ENCODE peak calls at places on chromosomes 1 and 21, in seven cellular contexts. One of them, this sample, is unnamed.

GRCh38 chr1:107683198-107683657 is 281.8 kb downstream of the VAV3 start:
- DNase-seq in uterus: no peak
- DNase-seq in CD8-positive, alpha-beta memory T cell: no peak
- DNase-seq in mammary epithelial cell: peak; percentile 60
- DNase-seq in tibial artery: no peak
- DNase-seq in aorta: no peak
- DNase-seq in heart right ventricle: no peak
- DNase-seq in this sample: no peak

GRCh38 chr1:167059045-167059728 is 31.0 kb downstream of the GPA33 start:
- DNase-seq in CD8-positive, alpha-beta memory T cell: peak; percentile 63
- DNase-seq in aorta: peak; percentile 76
- DNase-seq in tibial artery: no peak
- DNase-seq in heart right ventricle: peak; percentile 59
- DNase-seq in mammary epithelial cell: peak; percentile 37
- DNase-seq in uterus: peak; percentile 74
- DNase-seq in this sample: peak; percentile 67

GRCh38 chr1:108816049-108816882 is 40.6 kb downstream of the AKNAD1 start:
- DNase-seq in aorta: peak; percentile 84
- DNase-seq in mammary epithelial cell: peak; percentile 90
- DNase-seq in heart right ventricle: peak; percentile 82
- DNase-seq in uterus: peak; percentile 83
- DNase-seq in tibial artery: peak; percentile 88
- DNase-seq in CD8-positive, alpha-beta memory T cell: no peak
- DNase-seq in this sample: peak; percentile 20

GRCh38 chr1:219629481-219629880 is 16.6 kb upstream of the ZC3H11B start:
- DNase-seq in tibial artery: no peak
- DNase-seq in aorta: no peak
- DNase-seq in CD8-positive, alpha-beta memory T cell: no peak
- DNase-seq in mammary epithelial cell: no peak
- DNase-seq in uterus: no peak
- DNase-seq in heart right ventricle: no peak
- DNase-seq in this sample: no peak

GRCh38 chr1:38114231-38114630 is 67.6 kb upstream of the POU3F1 start:
- DNase-seq in uterus: no peak
- DNase-seq in aorta: peak; percentile 83
- DNase-seq in mammary epithelial cell: no peak
- DNase-seq in heart right ventricle: no peak
- DNase-seq in tibial artery: no peak
- DNase-seq in CD8-positive, alpha-beta memory T cell: no peak
- DNase-seq in this sample: no peak

GRCh38 chr1:184527402-184527801 is 140.6 kb downstream of the C1orf21 start:
- DNase-seq in uterus: no peak
- DNase-seq in tibial artery: no peak
- DNase-seq in aorta: no peak
- DNase-seq in CD8-positive, alpha-beta memory T cell: no peak
- DNase-seq in heart right ventricle: no peak
- DNase-seq in mammary epithelial cell: no peak
- DNase-seq in this sample: no peak

GRCh38 chr1:71706030-71706671 is 576.2 kb downstream of the NEGR1 start:
- DNase-seq in heart right ventricle: no peak
- DNase-seq in uterus: no peak
- DNase-seq in aorta: no peak
- DNase-seq in CD8-positive, alpha-beta memory T cell: no peak
- DNase-seq in mammary epithelial cell: no peak
- DNase-seq in tibial artery: no peak
- DNase-seq in this sample: no peak

GRCh38 chr1:173333581-173333980 is 126.5 kb upstream of the TNFSF4 start:
- DNase-seq in aorta: no peak
- DNase-seq in tibial artery: no peak
- DNase-seq in heart right ventricle: no peak
- DNase-seq in mammary epithelial cell: no peak
- DNase-seq in CD8-positive, alpha-beta memory T cell: no peak
- DNase-seq in uterus: no peak
- DNase-seq in this sample: no peak

GRCh38 chr21:40797881-40798280 is 49.1 kb downstream of the DSCAM start:
- DNase-seq in heart right ventricle: no peak
- DNase-seq in CD8-positive, alpha-beta memory T cell: no peak
- DNase-seq in aorta: no peak
- DNase-seq in tibial artery: no peak
- DNase-seq in mammary epithelial cell: no peak
- DNase-seq in uterus: no peak
- DNase-seq in this sample: no peak

GRCh38 chr21:39673736-39674135 is 61.0 kb downstream of the B3GALT5 start:
- DNase-seq in CD8-positive, alpha-beta memory T cell: no peak
- DNase-seq in mammary epithelial cell: no peak
- DNase-seq in aorta: no peak
- DNase-seq in tibial artery: no peak
- DNase-seq in uterus: no peak
- DNase-seq in heart right ventricle: no peak
- DNase-seq in this sample: no peak

GRCh38 chr1:11860083-11860482 is 1.3 kb upstream of the NPPB start:
- DNase-seq in CD8-positive, alpha-beta memory T cell: no peak
- DNase-seq in heart right ventricle: no peak
- DNase-seq in tibial artery: no peak
- DNase-seq in aorta: no peak
- DNase-seq in uterus: no peak
- DNase-seq in mammary epithelial cell: no peak
- DNase-seq in this sample: no peak

GRCh38 chr1:1399870-1400575 is 888 bp upstream of the CCNL2 start:
- DNase-seq in aorta: no peak
- DNase-seq in mammary epithelial cell: no peak
- DNase-seq in heart right ventricle: no peak
- DNase-seq in tibial artery: no peak
- DNase-seq in uterus: no peak
- DNase-seq in CD8-positive, alpha-beta memory T cell: no peak
- DNase-seq in this sample: no peak

GRCh38 chr1:238370600-238370999 is 479.9 kb upstream of the ZP4 start:
- DNase-seq in uterus: no peak
- DNase-seq in CD8-positive, alpha-beta memory T cell: no peak
- DNase-seq in aorta: no peak
- DNase-seq in mammary epithelial cell: no peak
- DNase-seq in tibial artery: no peak
- DNase-seq in heart right ventricle: no peak
- DNase-seq in this sample: no peak

GRCh38 chr1:150979723-150980056 is 2.4 kb upstream of the ANXA9 start:
- DNase-seq in uterus: no peak
- DNase-seq in heart right ventricle: no peak
- DNase-seq in CD8-positive, alpha-beta memory T cell: no peak
- DNase-seq in tibial artery: no peak
- DNase-seq in mammary epithelial cell: no peak
- DNase-seq in aorta: no peak
- DNase-seq in this sample: no peak

GRCh38 chr1:168637350-168637991 is 61.1 kb downstream of the XCL1 start:
- DNase-seq in CD8-positive, alpha-beta memory T cell: no peak
- DNase-seq in aorta: no peak
- DNase-seq in tibial artery: no peak
- DNase-seq in heart right ventricle: no peak
- DNase-seq in mammary epithelial cell: peak; percentile 39
- DNase-seq in uterus: no peak
- DNase-seq in this sample: peak; percentile 57

DNA sequence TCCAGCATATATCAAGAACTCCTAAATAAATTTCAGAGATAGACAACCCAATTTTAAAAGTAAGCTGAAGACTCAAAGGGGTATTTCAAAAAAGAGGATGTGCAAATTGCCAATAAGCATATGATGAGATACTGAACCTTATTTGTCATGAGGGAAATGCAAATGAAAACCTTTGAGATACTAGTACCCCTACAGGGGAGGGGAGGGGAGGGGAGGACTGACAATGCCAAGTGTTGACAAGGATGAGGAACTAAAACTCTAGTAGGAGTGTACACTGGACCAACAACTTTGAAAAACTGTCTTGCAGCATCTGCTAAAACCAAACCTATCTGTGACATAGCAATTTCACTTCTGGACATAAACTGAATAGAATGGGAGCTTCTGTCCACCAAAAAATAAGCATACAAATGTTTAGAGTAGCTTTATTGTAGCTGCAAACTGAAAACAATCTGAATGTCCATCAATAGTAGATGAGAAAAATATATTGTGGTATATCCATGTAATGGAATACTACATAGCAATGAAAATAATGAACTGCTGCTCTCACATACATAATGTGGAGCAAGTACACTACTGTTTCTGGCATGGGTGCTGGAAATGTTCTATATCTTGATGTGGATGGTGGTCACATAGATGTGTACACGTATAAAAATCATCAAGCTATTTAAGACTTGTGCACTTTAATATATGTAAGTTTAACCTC is 57.2 kb downstream of the CDK18 start:
- DNase-seq in mammary epithelial cell: no peak
- DNase-seq in tibial artery: no peak
- DNase-seq in aorta: no peak
- DNase-seq in uterus: no peak
- DNase-seq in heart right ventricle: no peak
- DNase-seq in CD8-positive, alpha-beta memory T cell: no peak
- DNase-seq in this sample: no peak
- H3K9me3 ChIP-seq in mammary epithelial cell: no peaks in the 10 kb centered on the region
- H3K9me3 ChIP-seq in tibial artery: peaks cover 16% of the 10 kb centered on the region
- H3K9me3 ChIP-seq in aorta: peaks cover 2% of the 10 kb centered on the region
- H3K9me3 ChIP-seq in uterus: no peaks in the 10 kb centered on the region
- H3K9me3 ChIP-seq in heart right ventricle: no peaks in the 10 kb centered on the region
- H3K9me3 ChIP-seq in CD8-positive, alpha-beta memory T cell: no peaks in the 10 kb centered on the region
- H3K9me3 ChIP-seq in this sample: no peaks in the 10 kb centered on the region

GRCh38 chr1:200916152-200916551 is 21.5 kb downstream of the INAVA start:
- DNase-seq in CD8-positive, alpha-beta memory T cell: no peak
- DNase-seq in tibial artery: peak; percentile 49
- DNase-seq in mammary epithelial cell: no peak
- DNase-seq in uterus: no peak
- DNase-seq in heart right ventricle: no peak
- DNase-seq in aorta: no peak
- DNase-seq in this sample: peak; percentile 54

GRCh38 chr1:200918006-200918405 is 23.3 kb downstream of the INAVA start:
- DNase-seq in tibial artery: no peak
- DNase-seq in aorta: no peak
- DNase-seq in mammary epithelial cell: no peak
- DNase-seq in heart right ventricle: no peak
- DNase-seq in uterus: no peak
- DNase-seq in CD8-positive, alpha-beta memory T cell: no peak
- DNase-seq in this sample: no peak

GRCh38 chr1:200917291-200917817 is 22.7 kb downstream of the INAVA start:
- DNase-seq in heart right ventricle: peak; percentile 75
- DNase-seq in uterus: no peak
- DNase-seq in tibial artery: peak; percentile 61
- DNase-seq in mammary epithelial cell: peak; percentile 81
- DNase-seq in aorta: no peak
- DNase-seq in CD8-positive, alpha-beta memory T cell: no peak
- DNase-seq in this sample: no peak

GRCh38 chr1:200919386-200919785 is 24.7 kb downstream of the INAVA start:
- DNase-seq in CD8-positive, alpha-beta memory T cell: no peak
- DNase-seq in tibial artery: peak; percentile 31
- DNase-seq in uterus: no peak
- DNase-seq in aorta: no peak
- DNase-seq in heart right ventricle: no peak
- DNase-seq in mammary epithelial cell: no peak
- DNase-seq in this sample: no peak

DNA sequence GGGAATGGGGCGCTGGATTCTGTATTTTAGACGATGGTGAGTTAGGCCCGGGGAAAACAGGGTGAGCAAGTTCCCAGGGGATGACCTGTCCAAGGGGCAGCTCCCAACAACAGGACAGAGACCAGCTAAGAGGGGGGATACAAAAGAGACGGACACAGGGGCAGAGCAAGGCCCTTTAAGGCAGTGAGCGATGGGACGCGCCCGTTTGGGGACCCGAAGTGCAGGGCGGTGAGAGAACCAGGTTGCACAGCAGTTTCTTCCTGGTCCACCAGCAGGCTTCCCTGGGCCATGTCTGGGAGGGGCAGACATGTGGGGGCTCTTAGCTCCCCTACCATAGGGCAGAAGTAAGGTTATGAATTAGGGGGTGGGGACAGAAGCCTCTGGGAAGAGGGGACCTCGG is 22.0 kb downstream of the INAVA start:
- DNase-seq in CD8-positive, alpha-beta memory T cell: no peak
- DNase-seq in heart right ventricle: no peak
- DNase-seq in uterus: no peak
- DNase-seq in aorta: no peak
- DNase-seq in mammary epithelial cell: no peak
- DNase-seq in tibial artery: peak; percentile 56
- DNase-seq in this sample: no peak
- H3K27ac ChIP-seq in CD8-positive, alpha-beta memory T cell: no peak overlapping the region
- H3K27ac ChIP-seq in heart right ventricle: no peak overlapping the region
- H3K27ac ChIP-seq in uterus: no peak overlapping the region
- H3K27ac ChIP-seq in aorta: no peak overlapping the region
- H3K27ac ChIP-seq in mammary epithelial cell: no peak overlapping the region
- H3K27ac ChIP-seq in tibial artery: no peak overlapping the region
- H3K27ac ChIP-seq in this sample: no peak overlapping the region

GRCh38 chr1:156898971-156899657 is 5.6 kb downstream of the PEAR1 start:
- DNase-seq in aorta: no peak
- DNase-seq in CD8-positive, alpha-beta memory T cell: no peak
- DNase-seq in heart right ventricle: no peak
- DNase-seq in tibial artery: no peak
- DNase-seq in mammary epithelial cell: no peak
- DNase-seq in uterus: no peak
- DNase-seq in this sample: no peak

GRCh38 chr1:156900019-156900718 is 6.7 kb downstream of the PEAR1 start:
- DNase-seq in CD8-positive, alpha-beta memory T cell: no peak
- DNase-seq in aorta: no peak
- DNase-seq in heart right ventricle: no peak
- DNase-seq in tibial artery: no peak
- DNase-seq in mammary epithelial cell: no peak
- DNase-seq in uterus: no peak
- DNase-seq in this sample: no peak

GRCh38 chr1:156901590-156901900 is 8.0 kb downstream of the PEAR1 start:
- DNase-seq in uterus: no peak
- DNase-seq in mammary epithelial cell: no peak
- DNase-seq in aorta: no peak
- DNase-seq in CD8-positive, alpha-beta memory T cell: no peak
- DNase-seq in tibial artery: no peak
- DNase-seq in heart right ventricle: no peak
- DNase-seq in this sample: no peak

GRCh38 chr1:156901966-156902922 is 8.7 kb downstream of the PEAR1 start:
- DNase-seq in aorta: no peak
- DNase-seq in tibial artery: no peak
- DNase-seq in mammary epithelial cell: no peak
- DNase-seq in CD8-positive, alpha-beta memory T cell: no peak
- DNase-seq in uterus: no peak
- DNase-seq in heart right ventricle: no peak
- DNase-seq in this sample: no peak

GRCh38 chr1:156900896-156901589 is 7.5 kb downstream of the PEAR1 start:
- DNase-seq in aorta: no peak
- DNase-seq in CD8-positive, alpha-beta memory T cell: no peak
- DNase-seq in mammary epithelial cell: no peak
- DNase-seq in uterus: no peak
- DNase-seq in heart right ventricle: no peak
- DNase-seq in tibial artery: no peak
- DNase-seq in this sample: no peak
- H3K4me3 ChIP-seq in aorta: no peak overlapping the region
- H3K4me3 ChIP-seq in CD8-positive, alpha-beta memory T cell: no peak overlapping the region
- H3K4me3 ChIP-seq in mammary epithelial cell: no peak overlapping the region
- H3K4me3 ChIP-seq in uterus: no peak overlapping the region
- H3K4me3 ChIP-seq in heart right ventricle: peak overlapping the region; percentile 16
- H3K4me3 ChIP-seq in tibial artery: no peak overlapping the region
- H3K4me3 ChIP-seq in this sample: no peak overlapping the region

DNA sequence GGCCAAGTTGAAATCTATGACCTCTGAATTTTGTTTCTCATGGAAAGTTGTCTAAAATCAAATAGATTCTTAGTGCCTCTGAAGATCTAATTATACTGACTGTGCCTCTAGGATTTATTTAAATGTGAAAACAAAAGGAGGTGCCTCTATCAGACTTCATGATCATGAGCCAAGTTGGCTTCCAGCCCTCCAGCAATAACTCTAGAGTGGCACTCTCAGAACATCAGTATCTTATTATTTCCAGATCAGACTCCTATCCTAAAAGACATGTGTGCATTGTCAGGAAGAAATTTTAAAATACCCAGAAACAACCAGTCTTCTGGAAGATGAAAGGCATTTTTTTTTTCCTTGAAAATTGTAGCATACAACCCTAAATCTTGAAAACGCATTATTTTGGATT is 368.0 kb downstream of the PDE4B start:
- DNase-seq in mammary epithelial cell: no peak
- DNase-seq in aorta: no peak
- DNase-seq in heart right ventricle: no peak
- DNase-seq in tibial artery: no peak
- DNase-seq in CD8-positive, alpha-beta memory T cell: no peak
- DNase-seq in uterus: no peak
- DNase-seq in this sample: no peak
- H3K9me3 ChIP-seq in mammary epithelial cell: no peaks in the 10 kb centered on the region
- H3K9me3 ChIP-seq in aorta: no peaks in the 10 kb centered on the region
- H3K9me3 ChIP-seq in heart right ventricle: no peaks in the 10 kb centered on the region
- H3K9me3 ChIP-seq in tibial artery: no peaks in the 10 kb centered on the region
- H3K9me3 ChIP-seq in CD8-positive, alpha-beta memory T cell: no peaks in the 10 kb centered on the region
- H3K9me3 ChIP-seq in uterus: no peaks in the 10 kb centered on the region
- H3K9me3 ChIP-seq in this sample: no peaks in the 10 kb centered on the region

This sample was measured in iPS DF 6.9.